ENCODE peak calls at places on chromosome 22, in four cellular contexts. J is A549, B is HepG2, K is GM12878. S is an unnamed sample.
A peak's percentile ranks its signal among the peaks of the same experiment; 100 is the strongest.

GRCh38 chr22:40665312-40665711 is 14.0 kb upstream of the MCHR1 start:
- DNase-seq in J (no peak), B (no peak), K (no peak), S (no peak)

GRCh38 chr22:22810471-22810870 is 77.1 kb upstream of the IGLL5 start:
- DNase-seq in B (no peak), K (no peak), J (no peak), S (no peak)

GRCh38 chr22:38122616-38123015 is 12.1 kb upstream of the BAIAP2L2 start:
- DNase-seq in B (no peak), K (no peak), J (no peak), S (no peak)

GRCh38 chr22:21098099-21098671 is 52.4 kb downstream of the LRRC74B start:
- DNase-seq in J (peak; percentile 37), B (no peak), K (no peak), S (no peak)

GRCh38 chr22:24506802-24507438 is 11.8 kb downstream of the UPB1 start:
- DNase-seq in B (peak; percentile 75), J (peak; percentile 41), K (no peak), S (no peak)

GRCh38 chr22:33803371-33803770 is 116.9 kb downstream of the LARGE1 start:
- DNase-seq in B (no peak), J (peak; percentile 7), K (no peak), S (no peak)

GRCh38 chr22:42734406-42734805 is 13.7 kb upstream of the A4GALT start:
- DNase-seq in J (no peak), B (no peak), K (no peak), S (no peak)

GRCh38 chr22:38213319-38214247 is 11.8 kb downstream of the MAFF start:
- DNase-seq in K (peak; percentile 45), B (no peak), J (no peak), S (no peak)

DNA sequence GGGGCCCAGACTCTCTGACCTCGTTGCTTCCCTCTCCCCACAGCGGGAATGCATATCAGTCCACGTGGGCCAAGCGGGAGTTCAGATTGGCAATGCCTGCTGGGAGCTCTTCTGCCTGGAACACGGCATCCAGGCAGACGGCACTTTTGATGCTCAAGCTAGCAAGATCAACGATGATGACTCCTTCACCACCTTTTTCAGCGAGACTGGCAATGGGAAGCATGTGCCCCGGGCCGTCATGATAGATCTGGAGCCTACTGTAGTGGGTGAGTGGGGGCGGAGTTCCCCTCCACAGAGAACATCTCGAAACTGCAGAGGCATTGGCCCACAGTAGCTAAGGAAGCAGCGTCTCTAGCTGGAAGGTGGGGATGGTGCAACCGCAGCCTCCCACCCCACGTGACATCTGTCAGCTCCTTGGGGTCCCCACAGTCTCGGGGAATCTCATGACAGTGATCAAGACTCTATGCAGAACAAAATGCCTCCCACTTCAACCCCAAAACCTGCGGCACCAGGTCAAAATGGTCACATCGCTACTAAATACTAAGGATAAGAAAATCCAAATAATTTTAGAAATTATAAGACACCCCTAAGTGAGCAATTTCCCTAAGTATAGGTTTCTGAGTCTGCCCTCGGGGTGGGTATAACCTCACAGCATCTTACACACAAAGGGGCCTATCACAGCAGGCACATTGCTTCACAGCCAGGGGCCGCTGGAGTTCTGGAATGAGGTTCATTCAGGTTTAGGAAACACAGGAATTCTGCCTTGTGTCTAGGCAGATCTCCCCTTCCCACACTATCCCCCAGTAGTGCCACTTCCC is 11.0 kb downstream of the TUBA8 start:
- DNase-seq in B (peak; percentile 43), K (no peak), J (no peak), S (no peak)
- TF ChIP-seq POLR2AphosphoS2 in B (no peak), K (no peak), J (no peak), S (no peak)

GRCh38 chr22:31977141-31977781 is 32.9 kb downstream of the YWHAH start:
- DNase-seq in K (peak; percentile 24), J (peak; percentile 72), B (peak; percentile 62), S (peak; percentile 54)
- TF ChIP-seq POLR2AphosphoS2 in K (no peak), J (no peak), B (no peak), S (no peak)

GRCh38 chr22:44461614-44462013 is 36.4 kb downstream of the RTL6 start:
- DNase-seq in B (no peak), J (no peak), K (no peak), S (no peak)
- TF ChIP-seq POLR2AphosphoS2 in B (no peak), J (no peak), K (no peak), S (no peak)

GRCh38 chr22:46589141-46589748 is 30.9 kb upstream of the GRAMD4 start:
- DNase-seq in B (no peak), K (no peak), J (no peak), S (peak; percentile 43)
- TF ChIP-seq POLR2AphosphoS2 in B (no peak), K (no peak), J (no peak), S (no peak)

DNA sequence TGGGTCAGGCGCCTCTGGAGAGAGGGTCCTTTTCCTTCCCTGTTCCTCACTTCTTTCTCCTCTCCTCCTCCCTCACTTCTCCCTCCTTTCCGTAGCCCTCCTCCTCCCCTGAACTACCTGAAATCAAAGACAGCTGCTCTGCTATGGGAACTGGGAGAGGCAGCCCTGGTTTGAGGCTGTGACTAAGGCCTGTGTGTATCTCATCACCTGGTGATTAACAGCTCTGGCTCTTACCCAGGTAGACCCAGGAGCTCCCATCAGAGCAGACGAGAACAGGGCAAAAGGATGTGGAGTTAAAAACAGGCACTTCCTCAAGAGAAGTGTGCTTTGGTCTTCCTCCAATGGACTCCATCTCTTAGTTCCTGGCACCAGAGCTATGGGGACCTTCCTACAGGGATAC is 5.8 kb downstream of the ISX start:
- DNase-seq in J (no peak), B (no peak), K (no peak), S (no peak)
- TF ChIP-seq POLR2AphosphoS2 in J (no peak), B (no peak), K (no peak), S (no peak)

DNA sequence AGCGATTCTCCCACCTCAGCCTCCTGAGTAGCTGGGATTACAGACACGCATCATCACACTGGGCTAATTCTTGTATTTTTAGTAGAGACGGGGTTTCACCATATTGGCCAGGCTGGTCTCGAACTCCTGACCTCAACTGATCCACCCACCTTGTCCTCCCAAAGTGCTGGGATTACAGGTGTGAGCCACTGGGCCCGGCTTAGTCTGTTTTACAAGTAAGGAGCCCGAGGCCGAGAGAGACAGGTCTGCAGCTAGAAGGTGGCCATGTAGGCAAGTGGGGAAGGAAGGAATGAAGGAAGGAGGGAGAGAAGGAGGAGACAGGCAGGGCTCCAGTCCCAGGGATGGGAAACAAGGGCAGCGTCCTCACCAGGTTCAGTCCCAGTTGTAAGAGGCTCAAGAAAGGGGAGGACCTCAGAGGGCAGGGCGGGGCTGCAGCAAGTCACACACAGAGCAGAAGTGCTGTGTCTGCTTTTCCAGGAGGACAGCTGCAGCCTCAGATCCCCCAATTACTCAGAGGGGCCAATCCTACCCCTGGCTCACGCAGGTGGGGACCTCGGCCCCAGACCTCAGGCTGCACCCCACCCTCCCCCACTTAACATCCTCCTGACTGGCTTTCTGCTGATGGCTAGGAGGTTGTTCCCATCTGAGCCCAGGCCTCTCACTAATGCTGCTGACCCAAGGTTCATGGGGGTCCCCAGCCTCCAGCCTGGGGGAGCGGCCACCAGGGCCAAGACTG is 53.8 kb upstream of the PRR5 start:
- DNase-seq in K (no peak), B (no peak), J (no peak), S (no peak)
- TF ChIP-seq POLR2AphosphoS2 in K (no peak), B (no peak), J (no peak), S (no peak)

DNA sequence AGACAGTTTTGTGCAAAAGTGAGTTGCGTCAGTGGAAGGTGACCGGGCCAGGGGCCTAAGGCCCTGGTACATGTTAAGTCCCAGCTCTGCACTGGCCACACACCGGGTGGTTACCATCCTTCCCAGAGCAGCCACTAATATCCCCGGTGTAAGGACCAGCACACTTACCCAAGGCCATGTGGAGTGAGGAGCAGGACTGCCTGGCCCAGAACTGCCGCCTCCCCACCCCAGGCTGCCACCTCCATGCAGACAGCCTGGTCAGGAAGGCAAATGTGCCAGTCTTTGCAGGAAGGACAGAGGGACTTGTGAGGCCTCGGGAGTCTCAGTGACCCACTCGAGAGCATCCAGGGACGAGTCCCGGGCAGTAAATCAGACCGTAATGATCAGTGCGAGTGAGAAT is 102.9 kb downstream of the MORC2 start:
- DNase-seq in J (no peak), K (no peak), B (no peak), S (peak; percentile 1)
- TF ChIP-seq POLR2AphosphoS2 in J (no peak), K (no peak), B (no peak), S (no peak)